ENCODE peak calls at places on chromosomes 2 and 18, in eight cellular contexts. Y, V, K, N, R, G, O and A are unnamed samples.

GRCh38 chr2:234479465-234479864 is 17.4 kb downstream of the ARL4C start:
- DNase-seq in R (no peak), N (no peak), K (no peak), V (no peak), O (no peak), G (no peak), Y (no peak), A (no peak)

GRCh38 chr2:215828528-215829184 is 184.7 kb downstream of the MREG start:
- DNase-seq in Y (no peak), N (no peak), V (peak; percentile 67), R (peak; percentile 86), G (peak; percentile 43), K (no peak), O (no peak), A (no peak)

GRCh38 chr2:42879116-42879705 is 86.8 kb upstream of the HAAO start:
- DNase-seq in V (no peak), K (no peak), G (no peak), Y (no peak), R (no peak), N (no peak), O (no peak), A (no peak)

GRCh38 chr2:85975581-85975980 is 86.8 kb upstream of the ST3GAL5 start:
- DNase-seq in G (no peak), R (no peak), V (no peak), O (no peak), Y (no peak), N (no peak), K (no peak), A (no peak)

GRCh38 chr2:28622101-28622499 is 126.2 kb downstream of the PLB1 start:
- DNase-seq in V (no peak), O (no peak), K (no peak), Y (no peak), N (no peak), G (no peak), R (peak; percentile 44), A (no peak)

GRCh38 chr2:178811901-178812300 is 4.7 kb upstream of the TTN start:
- DNase-seq in K (no peak), R (no peak), Y (no peak), O (no peak), G (no peak), V (no peak), N (no peak), A (no peak)

GRCh38 chr18:57480724-57481123 is 45.5 kb downstream of the ONECUT2 start:
- DNase-seq in V (no peak), R (no peak), G (no peak), K (no peak), Y (no peak), N (no peak), O (no peak), A (no peak)

GRCh38 chr2:101362316-101362715 is 25.0 kb downstream of the CREG2 start:
- DNase-seq in N (no peak), K (no peak), G (no peak), O (no peak), R (no peak), Y (no peak), V (no peak), A (no peak)

GRCh38 chr2:127623388-127624320 is 22.3 kb upstream of the GPR17 start:
- DNase-seq in K (no peak), N (no peak), Y (peak; percentile 17), G (peak; percentile 6), V (no peak), O (no peak), R (peak; percentile 7), A (no peak)

GRCh38 chr2:71926098-71926466 is 221.6 kb downstream of the CYP26B1 start:
- DNase-seq in R (no peak), V (no peak), N (no peak), K (no peak), Y (no peak), G (no peak), O (no peak), A (no peak)

GRCh38 chr2:9002637-9003365 is 683 bp downstream of the MBOAT2 start:
- DNase-seq in K (no peak), G (peak; percentile 20), O (no peak), Y (peak; percentile 18), V (peak; percentile 39), R (no peak), N (no peak), A (no peak)

DNA sequence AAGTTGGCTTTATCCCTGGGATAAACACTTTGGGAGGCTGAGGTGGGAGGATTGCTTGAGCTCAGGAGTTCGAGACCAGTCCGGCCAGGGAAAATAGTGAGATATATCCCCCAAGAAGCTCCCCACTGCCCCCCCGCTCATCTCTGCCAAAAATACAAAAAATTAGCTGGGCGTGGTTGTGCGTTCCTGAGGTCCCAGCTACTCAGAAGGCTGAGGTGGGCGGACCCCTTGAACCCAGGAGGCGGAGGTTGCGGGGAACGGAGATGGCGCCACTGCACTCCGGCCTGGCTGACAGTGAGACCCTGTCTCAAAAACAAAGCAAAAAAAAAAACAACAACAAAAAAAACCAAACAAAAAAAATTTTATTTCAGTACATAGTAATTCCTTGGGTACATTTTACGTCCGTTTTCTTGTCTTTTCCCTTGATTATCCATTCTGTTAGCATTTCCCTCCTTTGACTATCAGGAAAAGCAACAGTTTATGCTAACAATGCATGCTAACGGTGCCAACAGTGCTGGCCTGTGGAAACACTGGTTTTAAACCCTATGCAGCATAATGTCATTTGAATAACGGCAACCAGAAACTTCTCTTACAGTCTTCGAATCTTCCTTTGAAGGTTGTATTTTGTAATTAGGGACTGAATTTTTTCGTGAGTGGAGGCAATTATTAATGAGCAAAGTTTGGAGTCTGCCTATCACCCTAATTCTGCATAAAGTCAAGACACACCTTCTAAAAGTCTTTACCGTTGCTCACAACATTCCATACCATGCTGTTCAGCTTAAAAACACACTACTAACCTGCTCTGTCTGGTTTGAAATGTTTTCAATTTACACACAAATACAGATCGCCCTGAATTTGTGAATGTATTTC is 753 bp upstream of the MIB1 start:
- DNase-seq in Y (peak; percentile 25), V (no peak), N (no peak), G (peak; percentile 22), R (peak; percentile 28), K (no peak), O (no peak), A (no peak)
- H3K4me3 ChIP-seq in Y (peak overlapping the region; percentile 92), V (peak overlapping the region; percentile 8), N (peak overlapping the region; percentile 42), G (peak overlapping the region; percentile 95), R (peak overlapping the region; percentile 88), K (peak overlapping the region; percentile 81), O (peak overlapping the region; percentile 97), A (peak overlapping the region; percentile 75)

GRCh38 chr2:33532146-33532545 is 55.7 kb downstream of the RASGRP3 start:
- DNase-seq in V (no peak), R (no peak), Y (no peak), K (no peak), G (no peak), O (no peak), N (no peak), A (no peak)

GRCh38 chr2:33530614-33531344 is 54.3 kb downstream of the RASGRP3 start:
- DNase-seq in Y (no peak), G (no peak), R (no peak), K (no peak), N (no peak), V (no peak), O (no peak), A (no peak)

GRCh38 chr2:33531345-33532059 is 55.1 kb downstream of the RASGRP3 start:
- DNase-seq in G (no peak), R (peak; percentile 20), O (no peak), V (no peak), K (no peak), N (no peak), Y (no peak), A (no peak)

GRCh38 chr2:33528551-33528950 is 52.1 kb downstream of the RASGRP3 start:
- DNase-seq in Y (no peak), G (no peak), N (no peak), O (no peak), K (no peak), R (no peak), V (no peak), A (no peak)

DNA sequence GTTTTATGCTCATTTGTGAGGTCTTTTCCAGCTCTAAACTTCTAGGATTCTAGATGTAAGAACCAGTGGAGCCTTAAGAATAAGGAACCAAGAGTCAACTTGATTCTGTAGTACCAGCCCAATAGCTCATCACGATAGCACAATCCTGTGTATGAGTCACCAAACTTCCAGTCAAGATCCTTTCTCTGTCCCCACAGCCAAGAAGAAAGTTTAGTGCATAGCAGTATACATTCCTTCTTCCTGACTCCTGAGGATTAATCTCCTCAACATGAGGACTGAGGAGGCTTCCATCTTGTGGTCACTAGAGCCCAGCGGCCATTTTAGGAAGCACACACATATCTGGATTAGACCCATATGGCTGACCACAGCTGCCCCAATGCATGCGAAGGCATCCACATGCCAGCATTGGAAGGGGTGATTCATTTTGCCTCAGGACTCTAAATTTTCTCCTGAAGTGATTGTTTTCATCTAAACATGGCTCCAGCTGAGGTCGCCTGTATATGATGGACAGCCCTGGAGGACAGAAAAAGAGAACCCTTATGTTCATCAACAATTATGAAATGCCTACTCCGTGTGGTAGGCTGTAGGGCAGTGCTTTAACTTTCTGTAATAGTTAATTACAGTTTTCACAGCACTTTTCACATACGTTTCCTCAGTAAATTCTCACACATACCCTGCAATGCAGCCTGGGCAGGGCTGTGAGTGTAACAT is 53.5 kb downstream of the RASGRP3 start:
- DNase-seq in G (no peak), O (no peak), V (peak; percentile 77), R (peak; percentile 85), Y (no peak), K (peak; percentile 98), N (peak; percentile 95), A (no peak)
- TF ChIP-seq CTCF in G (no peak), O (no peak), V (no peak), R (peak; percentile 7), Y (no peak), K (peak; percentile 31), N (peak; percentile 14), A (no peak)

GRCh38 chr2:148876589-148877402 is 1.8 kb downstream of the KIF5C start:
- DNase-seq in O (no peak), G (peak; percentile 58), V (no peak), N (no peak), Y (no peak), K (no peak), R (no peak), A (peak; percentile 73)
- H3K4me3 ChIP-seq in O (peak overlapping the region; percentile 71), G (peak overlapping the region; percentile 76), V (no peak overlapping the region), N (no peak overlapping the region), Y (no peak overlapping the region), K (no peak overlapping the region), R (no peak overlapping the region), A (peak overlapping the region; percentile 61)

GRCh38 chr2:20676353-20677215 is 9.6 kb downstream of the GDF7 start:
- DNase-seq in V (no peak), O (no peak), N (no peak), R (no peak), Y (no peak), K (no peak), G (no peak), A (no peak)
- TF ChIP-seq CTCF in V (no peak), O (peak; percentile 29), N (no peak), R (no peak), Y (no peak), K (no peak), G (no peak), A (no peak)

GRCh38 chr2:230328155-230328458 is 1.1 kb downstream of the SP140L start:
- DNase-seq in G (no peak), N (no peak), Y (no peak), K (no peak), R (no peak), O (no peak), V (no peak), A (no peak)
- H3K4me3 ChIP-seq in G (peak overlapping the region; percentile 75), N (peak overlapping the region; percentile 67), Y (no peak overlapping the region), K (no peak overlapping the region), R (no peak overlapping the region), O (peak overlapping the region; percentile 66), V (no peak overlapping the region), A (no peak overlapping the region)